ENCODE peak calls at places on chromosomes 6 and 20, in four cellular contexts. One of them, this sample, is unnamed.
A peak's percentile ranks its signal among the peaks of the same experiment; 100 is the strongest.

GRCh38 chr20:32482251-32483220 is 102.6 kb downstream of the NOL4L start:
- DNase-seq in smooth muscle cell of the brain vasculature: no peak
- DNase-seq in NCI-H2171: no peak
- DNase-seq in GM03348: peak; percentile 74
- DNase-seq in this sample: peak; percentile 27

GRCh38 chr6:125491860-125492617 is 190.3 kb upstream of the HDDC2 start:
- DNase-seq in smooth muscle cell of the brain vasculature: no peak
- DNase-seq in GM03348: no peak
- DNase-seq in NCI-H2171: no peak
- DNase-seq in this sample: no peak

GRCh38 chr20:50303573-50304500 is 113.2 kb downstream of the CEBPB start:
- DNase-seq in smooth muscle cell of the brain vasculature: no peak
- DNase-seq in GM03348: peak; percentile 74
- DNase-seq in NCI-H2171: peak; percentile 66
- DNase-seq in this sample: no peak

GRCh38 chr6:82980086-82980485 is 85.6 kb downstream of the UBE3D start:
- DNase-seq in GM03348: no peak
- DNase-seq in smooth muscle cell of the brain vasculature: no peak
- DNase-seq in NCI-H2171: peak; percentile 16
- DNase-seq in this sample: no peak

GRCh38 chr20:2236266-2236665 is 59.5 kb upstream of the TGM3 start:
- DNase-seq in smooth muscle cell of the brain vasculature: no peak
- DNase-seq in GM03348: no peak
- DNase-seq in NCI-H2171: no peak
- DNase-seq in this sample: no peak

GRCh38 chr20:17827759-17828559 is 128.2 kb downstream of the BANF2 start:
- DNase-seq in GM03348: no peak
- DNase-seq in smooth muscle cell of the brain vasculature: no peak
- DNase-seq in NCI-H2171: no peak
- DNase-seq in this sample: no peak

GRCh38 chr6:32692019-32692418 is 25.6 kb upstream of the HLA-DQB1 start:
- DNase-seq in NCI-H2171: no peak
- DNase-seq in GM03348: no peak
- DNase-seq in smooth muscle cell of the brain vasculature: no peak
- DNase-seq in this sample: peak; percentile 45

GRCh38 chr6:15378864-15379263 is 133.0 kb downstream of the JARID2 start:
- DNase-seq in smooth muscle cell of the brain vasculature: peak; percentile 53
- DNase-seq in GM03348: no peak
- DNase-seq in NCI-H2171: no peak
- DNase-seq in this sample: no peak

GRCh38 chr6:82006027-82006738 is 241.4 kb downstream of the IBTK start:
- DNase-seq in smooth muscle cell of the brain vasculature: no peak
- DNase-seq in NCI-H2171: no peak
- DNase-seq in GM03348: no peak
- DNase-seq in this sample: no peak

GRCh38 chr6:47000842-47001241 is 41.3 kb downstream of the ADGRF1 start:
- DNase-seq in GM03348: no peak
- DNase-seq in NCI-H2171: no peak
- DNase-seq in smooth muscle cell of the brain vasculature: no peak
- DNase-seq in this sample: no peak

GRCh38 chr20:2307136-2307535 is 11.3 kb downstream of the TGM3 start:
- DNase-seq in GM03348: no peak
- DNase-seq in NCI-H2171: no peak
- DNase-seq in smooth muscle cell of the brain vasculature: no peak
- DNase-seq in this sample: no peak

GRCh38 chr6:104789770-104790190 is 69.9 kb downstream of the HACE1 start:
- DNase-seq in GM03348: peak; percentile 61
- DNase-seq in NCI-H2171: no peak
- DNase-seq in smooth muscle cell of the brain vasculature: no peak
- DNase-seq in this sample: no peak

GRCh38 chr6:135002229-135002844 is 52.3 kb downstream of the HBS1L start:
- DNase-seq in GM03348: peak; percentile 34
- DNase-seq in NCI-H2171: no peak
- DNase-seq in smooth muscle cell of the brain vasculature: no peak
- DNase-seq in this sample: no peak

GRCh38 chr6:24052632-24053031 is 73.4 kb upstream of the NRSN1 start:
- DNase-seq in GM03348: no peak
- DNase-seq in NCI-H2171: no peak
- DNase-seq in smooth muscle cell of the brain vasculature: no peak
- DNase-seq in this sample: no peak

GRCh38 chr20:6769953-6770831 is 2.7 kb downstream of the BMP2 start:
- DNase-seq in GM03348: peak; percentile 18
- DNase-seq in smooth muscle cell of the brain vasculature: no peak
- DNase-seq in NCI-H2171: no peak
- DNase-seq in this sample: no peak

GRCh38 chr20:9978395-9979004 is 56.3 kb upstream of the ANKEF1 start:
- DNase-seq in NCI-H2171: peak; percentile 89
- DNase-seq in GM03348: peak; percentile 72
- DNase-seq in smooth muscle cell of the brain vasculature: peak; percentile 68
- DNase-seq in this sample: no peak

GRCh38 chr20:57473246-57474042 is 51.5 kb downstream of the CTCFL start:
- DNase-seq in GM03348: no peak
- DNase-seq in NCI-H2171: peak; percentile 65
- DNase-seq in smooth muscle cell of the brain vasculature: no peak
- DNase-seq in this sample: no peak